ENCODE peak calls at places on chromosomes 11 and 22, in six cellular contexts. One of them, this sample, is unnamed.

GRCh38 chr11:26134053-26134452 is 197.9 kb upstream of the ANO3 start:
- DNase-seq in GM23338: no peak
- DNase-seq in GM12878: no peak
- DNase-seq in SK-N-SH: no peak
- DNase-seq in K562: no peak
- DNase-seq in HepG2: no peak
- DNase-seq in this sample: no peak

GRCh38 chr11:71252782-71253730 is 679 bp upstream of the SHANK2 start:
- DNase-seq in GM23338: peak
- DNase-seq in GM12878: no peak
- DNase-seq in SK-N-SH: no peak
- DNase-seq in K562: no peak
- DNase-seq in HepG2: peak
- DNase-seq in this sample: peak

GRCh38 chr11:121721448-121721847 is 268.7 kb upstream of the SORL1-AS1 start:
- DNase-seq in GM23338: no peak
- DNase-seq in GM12878: no peak
- DNase-seq in SK-N-SH: no peak
- DNase-seq in K562: no peak
- DNase-seq in HepG2: no peak
- DNase-seq in this sample: no peak

GRCh38 chr11:46117842-46118241 is 3.4 kb downstream of the PHF21A start:
- DNase-seq in GM23338: peak
- DNase-seq in GM12878: no peak
- DNase-seq in SK-N-SH: no peak
- DNase-seq in K562: peak
- DNase-seq in HepG2: no peak
- DNase-seq in this sample: no peak

GRCh38 chr11:13862845-13863392 is 99.6 kb upstream of the SPON1 start:
- DNase-seq in GM23338: no peak
- DNase-seq in GM12878: no peak
- DNase-seq in SK-N-SH: no peak
- DNase-seq in K562: no peak
- DNase-seq in HepG2: no peak
- DNase-seq in this sample: no peak

GRCh38 chr11:63854696-63855095 is 15.8 kb downstream of the MARK2 start:
- DNase-seq in GM23338: no peak
- DNase-seq in GM12878: no peak
- DNase-seq in SK-N-SH: no peak
- DNase-seq in K562: no peak
- DNase-seq in HepG2: no peak
- DNase-seq in this sample: no peak

GRCh38 chr11:11605181-11605580 is 16.6 kb downstream of the GALNT18 start:
- DNase-seq in GM23338: no peak
- DNase-seq in GM12878: no peak
- DNase-seq in SK-N-SH: no peak
- DNase-seq in K562: no peak
- DNase-seq in HepG2: no peak
- DNase-seq in this sample: no peak

GRCh38 chr11:61415381-61415780 is 14.4 kb downstream of the CPSF7 start:
- DNase-seq in GM23338: no peak
- DNase-seq in GM12878: no peak
- DNase-seq in SK-N-SH: no peak
- DNase-seq in K562: no peak
- DNase-seq in HepG2: no peak
- DNase-seq in this sample: no peak

GRCh38 chr22:39184586-39185577 is 32.4 kb upstream of the CBX7 start:
- DNase-seq in GM23338: no peak
- DNase-seq in GM12878: no peak
- DNase-seq in SK-N-SH: no peak
- DNase-seq in K562: no peak
- DNase-seq in HepG2: no peak
- DNase-seq in this sample: no peak

GRCh38 chr11:69005183-69005630 is 7.8 kb downstream of the MRGPRF start:
- DNase-seq in GM23338: no peak
- DNase-seq in GM12878: no peak
- DNase-seq in SK-N-SH: no peak
- DNase-seq in K562: no peak
- DNase-seq in HepG2: no peak
- DNase-seq in this sample: no peak

GRCh38 chr11:13314676-13315394 is 37.2 kb downstream of the BMAL1 start:
- DNase-seq in GM23338: no peak
- DNase-seq in GM12878: no peak
- DNase-seq in SK-N-SH: no peak
- DNase-seq in K562: no peak
- DNase-seq in HepG2: no peak
- DNase-seq in this sample: no peak

GRCh38 chr11:4118107-4118506 is 23.5 kb downstream of the RRM1 start:
- DNase-seq in GM23338: no peak
- DNase-seq in GM12878: no peak
- DNase-seq in SK-N-SH: no peak
- DNase-seq in K562: no peak
- DNase-seq in HepG2: no peak
- DNase-seq in this sample: no peak

GRCh38 chr11:65709661-65710060 is 2.4 kb upstream of the KAT5 start:
- DNase-seq in GM23338: no peak
- DNase-seq in GM12878: no peak
- DNase-seq in SK-N-SH: no peak
- DNase-seq in K562: peak
- DNase-seq in HepG2: no peak
- DNase-seq in this sample: no peak

GRCh38 chr11:48012051-48012391 is 31.7 kb downstream of the PTPRJ start:
- DNase-seq in GM23338: no peak
- DNase-seq in GM12878: no peak
- DNase-seq in SK-N-SH: no peak
- DNase-seq in K562: no peak
- DNase-seq in HepG2: no peak
- DNase-seq in this sample: no peak

GRCh38 chr11:32312865-32313403 is 122.4 kb downstream of the WT1 start:
- DNase-seq in GM23338: peak
- DNase-seq in GM12878: no peak
- DNase-seq in SK-N-SH: peak
- DNase-seq in K562: peak
- DNase-seq in HepG2: peak
- DNase-seq in this sample: peak

GRCh38 chr11:82692981-82693380 is 40.7 kb downstream of the FAM181B start:
- DNase-seq in GM23338: no peak
- DNase-seq in GM12878: no peak
- DNase-seq in SK-N-SH: no peak
- DNase-seq in K562: no peak
- DNase-seq in HepG2: no peak
- DNase-seq in this sample: no peak

GRCh38 chr11:3882671-3883070 is 27.2 kb downstream of the STIM1 start:
- DNase-seq in GM23338: no peak
- DNase-seq in GM12878: no peak
- DNase-seq in SK-N-SH: no peak
- DNase-seq in K562: no peak
- DNase-seq in HepG2: no peak
- DNase-seq in this sample: no peak

GRCh38 chr11:109845437-109845836 is 247.8 kb upstream of the ZC3H12C start:
- DNase-seq in GM23338: no peak
- DNase-seq in GM12878: no peak
- DNase-seq in SK-N-SH: no peak
- DNase-seq in K562: no peak
- DNase-seq in HepG2: no peak
- DNase-seq in this sample: no peak

GRCh38 chr11:74860743-74861142 is 88.1 kb downstream of the XRRA1 start:
- DNase-seq in GM23338: no peak
- DNase-seq in GM12878: no peak
- DNase-seq in SK-N-SH: no peak
- DNase-seq in K562: no peak
- DNase-seq in HepG2: no peak
- DNase-seq in this sample: no peak

GRCh38 chr11:114080769-114081168 is 21.3 kb downstream of the ZBTB16 start:
- DNase-seq in GM23338: no peak
- DNase-seq in GM12878: no peak
- DNase-seq in SK-N-SH: no peak
- DNase-seq in K562: no peak
- DNase-seq in HepG2: no peak
- DNase-seq in this sample: no peak
- H3K4me3 ChIP-seq in GM23338: no peak
- H3K4me3 ChIP-seq in GM12878: no peak
- H3K4me3 ChIP-seq in SK-N-SH: no peak
- H3K4me3 ChIP-seq in K562: no peak
- H3K4me3 ChIP-seq in HepG2: no peak
- H3K4me3 ChIP-seq in this sample: no peak

DNA sequence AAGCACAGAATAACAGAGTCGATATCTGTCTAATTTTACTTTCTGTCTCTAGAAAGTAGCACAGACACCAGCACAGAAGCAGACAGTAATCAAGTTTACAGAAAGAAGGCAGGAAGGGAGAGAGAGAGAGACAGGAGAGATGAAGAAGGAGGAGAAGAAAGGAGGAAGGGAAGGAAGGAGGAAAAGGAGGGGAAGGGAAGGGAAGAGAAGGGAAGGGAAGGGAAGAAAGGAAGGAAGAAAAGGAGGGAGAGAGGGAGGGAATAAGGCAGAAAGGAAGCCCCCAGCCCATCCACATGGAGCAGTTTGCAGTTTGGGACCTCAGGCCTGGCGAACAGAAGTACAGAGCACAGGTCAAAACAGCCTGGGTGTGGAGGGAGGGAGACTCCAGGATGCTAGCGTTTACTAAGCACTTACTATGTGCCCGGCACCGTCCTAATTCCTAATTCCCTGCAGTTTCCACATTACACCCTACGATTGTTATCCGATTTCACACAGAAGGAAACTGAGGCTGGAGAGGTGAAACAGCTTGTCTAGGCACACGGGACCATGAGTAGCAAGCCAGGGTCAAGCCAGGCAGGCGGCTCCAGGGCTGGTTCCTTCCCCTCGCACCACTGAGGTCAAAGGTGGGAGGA is 46.0 kb upstream of the WNT7B start:
- DNase-seq in GM23338: no peak
- DNase-seq in GM12878: no peak
- DNase-seq in SK-N-SH: no peak
- DNase-seq in K562: no peak
- DNase-seq in HepG2: no peak
- DNase-seq in this sample: no peak
- H2AFZ ChIP-seq in GM23338: no peak
- H2AFZ ChIP-seq in GM12878: no peak
- H2AFZ ChIP-seq in SK-N-SH: no peak
- H2AFZ ChIP-seq in K562: no peak
- H2AFZ ChIP-seq in HepG2: no peak
- H2AFZ ChIP-seq in this sample: no peak

GRCh38 chr22:40797427-40797826 is 21.7 kb downstream of the SLC25A17 start:
- DNase-seq in GM23338: no peak
- DNase-seq in GM12878: no peak
- DNase-seq in SK-N-SH: no peak
- DNase-seq in K562: no peak
- DNase-seq in HepG2: no peak
- DNase-seq in this sample: no peak
- TF ChIP-seq REST in GM23338: no peak
- TF ChIP-seq REST in GM12878: no peak
- TF ChIP-seq REST in SK-N-SH: no peak
- TF ChIP-seq REST in K562: no peak
- TF ChIP-seq REST in HepG2: no peak
- TF ChIP-seq REST in this sample: no peak

DNA sequence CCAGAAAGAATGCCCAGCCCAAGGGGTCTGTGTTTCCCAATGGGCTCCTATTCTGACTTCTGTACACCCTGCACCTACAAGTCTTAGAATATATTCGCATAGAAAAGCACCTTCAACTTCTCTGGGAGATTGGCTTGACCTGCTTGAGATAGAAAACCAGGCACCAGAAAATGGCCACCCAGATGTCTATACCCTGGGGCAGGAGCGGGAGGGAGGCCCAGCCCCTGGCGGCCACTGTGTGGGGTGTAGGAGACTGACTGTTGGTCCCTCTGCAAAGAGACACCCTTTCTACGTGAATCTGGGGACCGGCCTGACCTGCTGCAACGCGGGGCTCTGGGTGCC is 8.5 kb downstream of the DENND6B start:
- DNase-seq in GM23338: no peak
- DNase-seq in GM12878: no peak
- DNase-seq in SK-N-SH: peak
- DNase-seq in K562: no peak
- DNase-seq in HepG2: no peak
- DNase-seq in this sample: no peak
- H3K4me3 ChIP-seq in GM23338: no peak
- H3K4me3 ChIP-seq in GM12878: no peak
- H3K4me3 ChIP-seq in SK-N-SH: no peak
- H3K4me3 ChIP-seq in K562: no peak
- H3K4me3 ChIP-seq in HepG2: no peak
- H3K4me3 ChIP-seq in this sample: no peak

GRCh38 chr11:1653541-1654387 is 24.2 kb downstream of the KRTAP5-5 start:
- DNase-seq in GM23338: no peak
- DNase-seq in GM12878: no peak
- DNase-seq in SK-N-SH: peak
- DNase-seq in K562: no peak
- DNase-seq in HepG2: no peak
- DNase-seq in this sample: no peak

GRCh38 chr11:1652026-1652425 is 22.5 kb downstream of the KRTAP5-5 start:
- DNase-seq in GM23338: no peak
- DNase-seq in GM12878: no peak
- DNase-seq in SK-N-SH: peak
- DNase-seq in K562: no peak
- DNase-seq in HepG2: no peak
- DNase-seq in this sample: no peak

GRCh38 chr11:1654388-1655167 is 25.0 kb downstream of the KRTAP5-5 start:
- DNase-seq in GM23338: no peak
- DNase-seq in GM12878: no peak
- DNase-seq in SK-N-SH: peak
- DNase-seq in K562: peak
- DNase-seq in HepG2: no peak
- DNase-seq in this sample: no peak

GRCh38 chr11:1652442-1652777 is 22.8 kb downstream of the KRTAP5-5 start:
- DNase-seq in GM23338: no peak
- DNase-seq in GM12878: no peak
- DNase-seq in SK-N-SH: no peak
- DNase-seq in K562: no peak
- DNase-seq in HepG2: no peak
- DNase-seq in this sample: no peak

DNA sequence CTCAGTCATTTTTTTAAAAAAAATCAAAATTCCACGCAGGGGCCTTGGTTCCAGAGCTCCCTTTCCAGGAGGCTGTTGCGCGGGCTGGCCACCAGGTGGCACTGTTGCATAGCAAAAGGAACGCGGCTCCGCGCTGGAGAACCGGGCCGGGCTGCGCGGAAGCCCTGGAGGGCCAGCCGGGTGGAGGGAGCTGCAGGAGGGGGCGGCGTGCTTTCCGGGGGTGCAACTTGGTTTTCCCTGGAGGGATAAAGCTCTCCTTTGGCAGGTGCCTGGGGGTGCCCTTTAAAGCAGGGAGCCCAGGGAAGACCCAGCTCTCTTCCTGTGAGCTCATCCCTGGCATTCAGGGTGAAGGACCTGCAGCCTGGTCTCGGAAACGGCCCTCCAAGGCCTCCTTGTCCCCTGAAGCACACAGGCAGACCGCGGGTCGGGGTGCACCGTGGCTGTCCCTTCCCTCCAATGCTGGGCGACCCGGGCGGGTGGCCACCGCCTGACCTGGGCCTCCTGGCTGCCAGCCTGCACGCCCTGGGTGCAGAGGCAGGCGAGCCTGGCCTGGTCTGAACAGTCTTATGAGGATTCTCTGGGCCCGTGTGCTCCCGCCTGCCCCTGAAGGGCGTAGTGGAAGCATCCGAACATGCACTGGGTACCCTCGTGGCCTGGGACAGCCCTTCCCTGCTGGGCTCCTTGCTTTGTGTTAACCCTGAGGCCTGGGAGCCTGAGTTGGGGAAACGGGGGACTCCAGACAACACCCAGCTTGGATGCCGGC is 23.4 kb downstream of the KRTAP5-5 start:
- DNase-seq in GM23338: peak
- DNase-seq in GM12878: no peak
- DNase-seq in SK-N-SH: peak
- DNase-seq in K562: peak
- DNase-seq in HepG2: peak
- DNase-seq in this sample: no peak
- H2AFZ ChIP-seq in GM23338: peak
- H2AFZ ChIP-seq in GM12878: no peak
- H2AFZ ChIP-seq in SK-N-SH: no peak
- H2AFZ ChIP-seq in K562: no peak
- H2AFZ ChIP-seq in HepG2: no peak
- H2AFZ ChIP-seq in this sample: no peak

This sample was measured in HCT116.